ENCODE peak calls at places on chromosomes 6 and 20, in seven cellular contexts. One of them, this sample, is unnamed.

GRCh38 chr20:41643504-41643938 is 25.3 kb upstream of the CHD6 start:
- DNase-seq in colonic mucosa: peak; percentile 45
- DNase-seq in astrocyte: peak; percentile 84
- DNase-seq in heart right ventricle: peak; percentile 13
- DNase-seq in HCT116: peak; percentile 6
- DNase-seq in pancreas: peak; percentile 34
- DNase-seq in CD4-positive, alpha-beta memory T cell: no peak
- DNase-seq in this sample: peak; percentile 95

GRCh38 chr6:75205776-75206334 is at the start of gene COL12A1:
- DNase-seq in colonic mucosa: peak; percentile 70
- DNase-seq in astrocyte: peak; percentile 99
- DNase-seq in heart right ventricle: peak; percentile 84
- DNase-seq in HCT116: peak; percentile 80
- DNase-seq in pancreas: peak; percentile 70
- DNase-seq in CD4-positive, alpha-beta memory T cell: peak; percentile 35
- DNase-seq in this sample: peak; percentile 81

GRCh38 chr6:123454448-123454847 is 182.3 kb downstream of the TRDN start:
- DNase-seq in colonic mucosa: no peak
- DNase-seq in astrocyte: no peak
- DNase-seq in heart right ventricle: no peak
- DNase-seq in HCT116: no peak
- DNase-seq in pancreas: no peak
- DNase-seq in CD4-positive, alpha-beta memory T cell: no peak
- DNase-seq in this sample: no peak

GRCh38 chr6:43671801-43672690 is 15.5 kb downstream of the MRPS18A start:
- DNase-seq in colonic mucosa: peak; percentile 63
- DNase-seq in astrocyte: no peak
- DNase-seq in heart right ventricle: no peak
- DNase-seq in HCT116: no peak
- DNase-seq in pancreas: no peak
- DNase-seq in CD4-positive, alpha-beta memory T cell: no peak
- DNase-seq in this sample: no peak

GRCh38 chr6:27829453-27830211 is 82.6 kb downstream of the OR2B2 start:
- DNase-seq in colonic mucosa: no peak
- DNase-seq in astrocyte: no peak
- DNase-seq in heart right ventricle: no peak
- DNase-seq in HCT116: no peak
- DNase-seq in pancreas: no peak
- DNase-seq in CD4-positive, alpha-beta memory T cell: no peak
- DNase-seq in this sample: no peak

GRCh38 chr20:62344782-62345181 is 22.3 kb downstream of the LAMA5 start:
- DNase-seq in colonic mucosa: no peak
- DNase-seq in astrocyte: peak; percentile 41
- DNase-seq in heart right ventricle: no peak
- DNase-seq in HCT116: no peak
- DNase-seq in pancreas: no peak
- DNase-seq in CD4-positive, alpha-beta memory T cell: no peak
- DNase-seq in this sample: peak; percentile 59

GRCh38 chr6:168121308-168121665 is 42.3 kb upstream of the FRMD1 start:
- DNase-seq in colonic mucosa: no peak
- DNase-seq in astrocyte: no peak
- DNase-seq in heart right ventricle: no peak
- DNase-seq in HCT116: no peak
- DNase-seq in pancreas: no peak
- DNase-seq in CD4-positive, alpha-beta memory T cell: no peak
- DNase-seq in this sample: no peak

GRCh38 chr6:72861935-72862432 is 240.1 kb downstream of the KCNQ5 start:
- DNase-seq in colonic mucosa: no peak
- DNase-seq in astrocyte: peak; percentile 49
- DNase-seq in heart right ventricle: no peak
- DNase-seq in HCT116: no peak
- DNase-seq in pancreas: no peak
- DNase-seq in CD4-positive, alpha-beta memory T cell: no peak
- DNase-seq in this sample: no peak

GRCh38 chr6:151550618-151551017 is 56.8 kb downstream of the CCDC170 start:
- DNase-seq in colonic mucosa: no peak
- DNase-seq in astrocyte: no peak
- DNase-seq in heart right ventricle: no peak
- DNase-seq in HCT116: no peak
- DNase-seq in pancreas: no peak
- DNase-seq in CD4-positive, alpha-beta memory T cell: no peak
- DNase-seq in this sample: no peak

GRCh38 chr20:46681032-46681854 is 8.0 kb downstream of the TP53RK start:
- DNase-seq in colonic mucosa: peak; percentile 79
- DNase-seq in astrocyte: no peak
- DNase-seq in heart right ventricle: peak; percentile 40
- DNase-seq in HCT116: no peak
- DNase-seq in pancreas: peak; percentile 48
- DNase-seq in CD4-positive, alpha-beta memory T cell: peak; percentile 59
- DNase-seq in this sample: peak; percentile 65

GRCh38 chr6:44123544-44123943 is 3.7 kb downstream of the MRPL14 start:
- DNase-seq in colonic mucosa: no peak
- DNase-seq in astrocyte: no peak
- DNase-seq in heart right ventricle: no peak
- DNase-seq in HCT116: no peak
- DNase-seq in pancreas: no peak
- DNase-seq in CD4-positive, alpha-beta memory T cell: peak; percentile 47
- DNase-seq in this sample: no peak

GRCh38 chr20:57901526-57901925 is 191.7 kb upstream of the PMEPA1 start:
- DNase-seq in colonic mucosa: no peak
- DNase-seq in astrocyte: no peak
- DNase-seq in heart right ventricle: no peak
- DNase-seq in HCT116: no peak
- DNase-seq in pancreas: no peak
- DNase-seq in CD4-positive, alpha-beta memory T cell: no peak
- DNase-seq in this sample: no peak

GRCh38 chr6:28349344-28349891 is 329 bp upstream of the ZKSCAN3 start:
- DNase-seq in colonic mucosa: no peak
- DNase-seq in astrocyte: no peak
- DNase-seq in heart right ventricle: no peak
- DNase-seq in HCT116: no peak
- DNase-seq in pancreas: no peak
- DNase-seq in CD4-positive, alpha-beta memory T cell: no peak
- DNase-seq in this sample: no peak

GRCh38 chr6:19864285-19864684 is 27.1 kb downstream of the ID4 start:
- DNase-seq in colonic mucosa: no peak
- DNase-seq in astrocyte: no peak
- DNase-seq in heart right ventricle: no peak
- DNase-seq in HCT116: no peak
- DNase-seq in pancreas: no peak
- DNase-seq in CD4-positive, alpha-beta memory T cell: no peak
- DNase-seq in this sample: no peak

GRCh38 chr6:46368137-46368536 is 123.1 kb downstream of the RCAN2 start:
- DNase-seq in colonic mucosa: no peak
- DNase-seq in astrocyte: no peak
- DNase-seq in heart right ventricle: no peak
- DNase-seq in HCT116: no peak
- DNase-seq in pancreas: no peak
- DNase-seq in CD4-positive, alpha-beta memory T cell: no peak
- DNase-seq in this sample: no peak

GRCh38 chr20:34581341-34582189 is 23.0 kb downstream of the MAP1LC3A start:
- DNase-seq in colonic mucosa: no peak
- DNase-seq in astrocyte: peak; percentile 58
- DNase-seq in heart right ventricle: no peak
- DNase-seq in HCT116: no peak
- DNase-seq in pancreas: no peak
- DNase-seq in CD4-positive, alpha-beta memory T cell: no peak
- DNase-seq in this sample: no peak

GRCh38 chr6:156026543-156027268 is 571.1 kb upstream of the NOX3 start:
- DNase-seq in colonic mucosa: no peak
- DNase-seq in astrocyte: no peak
- DNase-seq in heart right ventricle: no peak
- DNase-seq in HCT116: no peak
- DNase-seq in pancreas: no peak
- DNase-seq in CD4-positive, alpha-beta memory T cell: no peak
- DNase-seq in this sample: no peak

GRCh38 chr6:129340983-129341382 is 369.0 kb downstream of the ARHGAP18 start:
- DNase-seq in colonic mucosa: no peak
- DNase-seq in astrocyte: peak; percentile 87
- DNase-seq in heart right ventricle: no peak
- DNase-seq in HCT116: no peak
- DNase-seq in pancreas: no peak
- DNase-seq in CD4-positive, alpha-beta memory T cell: no peak
- DNase-seq in this sample: no peak

GRCh38 chr20:10716855-10717254 is 43.1 kb upstream of the JAG1 start:
- DNase-seq in colonic mucosa: no peak
- DNase-seq in astrocyte: peak; percentile 39
- DNase-seq in heart right ventricle: no peak
- DNase-seq in HCT116: no peak
- DNase-seq in pancreas: no peak
- DNase-seq in CD4-positive, alpha-beta memory T cell: no peak
- DNase-seq in this sample: no peak

GRCh38 chr20:14055127-14055742 is 59.9 kb downstream of the MACROD2 start:
- DNase-seq in colonic mucosa: peak; percentile 52
- DNase-seq in astrocyte: peak; percentile 22
- DNase-seq in heart right ventricle: peak; percentile 30
- DNase-seq in HCT116: peak; percentile 48
- DNase-seq in pancreas: no peak
- DNase-seq in CD4-positive, alpha-beta memory T cell: no peak
- DNase-seq in this sample: no peak

GRCh38 chr6:56076033-56076432 is 171.3 kb downstream of the COL21A1 start:
- DNase-seq in colonic mucosa: no peak
- DNase-seq in astrocyte: no peak
- DNase-seq in heart right ventricle: no peak
- DNase-seq in HCT116: no peak
- DNase-seq in pancreas: no peak
- DNase-seq in CD4-positive, alpha-beta memory T cell: no peak
- DNase-seq in this sample: no peak

DNA sequence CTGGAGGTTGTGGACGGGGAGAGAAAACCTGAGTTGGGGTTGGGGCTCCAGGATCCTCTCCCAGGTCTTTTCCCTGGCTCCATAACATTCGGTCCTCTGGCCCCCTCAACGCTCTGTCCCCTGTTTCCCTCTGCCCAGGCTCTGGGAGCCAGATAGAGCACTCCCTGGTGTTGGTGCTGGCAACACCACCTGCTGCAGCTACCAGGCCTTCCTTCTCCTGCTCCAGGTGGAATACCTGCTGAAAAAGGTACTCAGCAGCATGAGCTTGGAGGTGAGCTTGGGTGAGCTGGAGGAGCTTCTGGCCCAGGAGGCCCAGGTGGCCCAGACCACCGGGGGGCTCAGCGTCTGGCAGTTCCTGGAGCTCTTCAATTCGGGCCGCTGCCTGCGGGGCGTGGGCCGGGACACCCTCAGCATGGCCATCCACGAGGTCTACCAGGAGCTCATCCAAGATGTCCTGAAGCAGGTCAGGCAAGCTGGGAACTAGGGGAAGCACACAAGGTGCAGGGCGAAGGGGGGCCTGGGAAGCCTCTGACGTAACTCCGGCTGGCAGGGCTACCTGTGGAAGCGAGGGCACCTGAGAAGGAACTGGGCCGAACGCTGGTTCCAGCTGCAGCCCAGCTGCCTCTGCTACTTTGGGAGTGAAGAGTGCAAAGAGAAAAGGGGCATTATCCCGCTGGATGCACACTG is 14.6 kb downstream of the DEF6 start:
- DNase-seq in colonic mucosa: no peak
- DNase-seq in astrocyte: no peak
- DNase-seq in heart right ventricle: no peak
- DNase-seq in HCT116: no peak
- DNase-seq in pancreas: no peak
- DNase-seq in CD4-positive, alpha-beta memory T cell: no peak
- DNase-seq in this sample: no peak
- H3K27ac ChIP-seq in colonic mucosa: peak overlapping the region; percentile 32
- H3K27ac ChIP-seq in astrocyte: no peak overlapping the region
- H3K27ac ChIP-seq in heart right ventricle: no peak overlapping the region
- H3K27ac ChIP-seq in HCT116: no peak overlapping the region
- H3K27ac ChIP-seq in pancreas: no peak overlapping the region
- H3K27ac ChIP-seq in CD4-positive, alpha-beta memory T cell: peak overlapping the region; percentile 78
- H3K27ac ChIP-seq in this sample: no peak overlapping the region

DNA sequence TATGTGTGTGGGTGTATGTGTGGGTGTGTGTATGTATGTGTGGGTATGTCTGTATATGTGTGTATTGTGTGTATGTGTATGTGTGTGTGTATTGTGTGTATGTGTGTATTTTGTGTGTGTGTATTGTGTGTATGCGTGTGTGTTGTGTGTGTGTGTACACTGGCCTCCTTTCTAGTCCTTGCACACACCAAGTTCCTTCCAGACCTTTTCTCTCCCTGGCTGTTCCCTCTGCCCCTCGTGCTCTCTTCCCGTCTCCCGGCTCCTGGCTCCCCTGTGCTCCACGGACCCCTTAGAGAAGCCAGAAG is 11.4 kb downstream of the VSTM2L start:
- DNase-seq in colonic mucosa: no peak
- DNase-seq in astrocyte: no peak
- DNase-seq in heart right ventricle: no peak
- DNase-seq in HCT116: no peak
- DNase-seq in pancreas: no peak
- DNase-seq in CD4-positive, alpha-beta memory T cell: no peak
- DNase-seq in this sample: no peak
- H3K27ac ChIP-seq in colonic mucosa: no peak overlapping the region
- H3K27ac ChIP-seq in astrocyte: no peak overlapping the region
- H3K27ac ChIP-seq in heart right ventricle: no peak overlapping the region
- H3K27ac ChIP-seq in HCT116: no peak overlapping the region
- H3K27ac ChIP-seq in pancreas: no peak overlapping the region
- H3K27ac ChIP-seq in CD4-positive, alpha-beta memory T cell: no peak overlapping the region
- H3K27ac ChIP-seq in this sample: no peak overlapping the region

GRCh38 chr6:143657809-143658208 is 20.0 kb upstream of the PHACTR2 start:
- DNase-seq in colonic mucosa: no peak
- DNase-seq in astrocyte: no peak
- DNase-seq in heart right ventricle: no peak
- DNase-seq in HCT116: no peak
- DNase-seq in pancreas: no peak
- DNase-seq in CD4-positive, alpha-beta memory T cell: no peak
- DNase-seq in this sample: no peak

GRCh38 chr6:143656026-143656425 is 21.7 kb upstream of the PHACTR2 start:
- DNase-seq in colonic mucosa: no peak
- DNase-seq in astrocyte: no peak
- DNase-seq in heart right ventricle: no peak
- DNase-seq in HCT116: no peak
- DNase-seq in pancreas: no peak
- DNase-seq in CD4-positive, alpha-beta memory T cell: no peak
- DNase-seq in this sample: no peak

GRCh38 chr6:143652840-143653239 is 24.9 kb upstream of the PHACTR2 start:
- DNase-seq in colonic mucosa: peak; percentile 61
- DNase-seq in astrocyte: no peak
- DNase-seq in heart right ventricle: no peak
- DNase-seq in HCT116: no peak
- DNase-seq in pancreas: no peak
- DNase-seq in CD4-positive, alpha-beta memory T cell: no peak
- DNase-seq in this sample: no peak

GRCh38 chr6:143655541-143655940 is 22.2 kb upstream of the PHACTR2 start:
- DNase-seq in colonic mucosa: no peak
- DNase-seq in astrocyte: no peak
- DNase-seq in heart right ventricle: no peak
- DNase-seq in HCT116: no peak
- DNase-seq in pancreas: no peak
- DNase-seq in CD4-positive, alpha-beta memory T cell: no peak
- DNase-seq in this sample: no peak
- H3K27ac ChIP-seq in colonic mucosa: no peak overlapping the region
- H3K27ac ChIP-seq in astrocyte: no peak overlapping the region
- H3K27ac ChIP-seq in heart right ventricle: no peak overlapping the region
- H3K27ac ChIP-seq in HCT116: no peak overlapping the region
- H3K27ac ChIP-seq in pancreas: no peak overlapping the region
- H3K27ac ChIP-seq in CD4-positive, alpha-beta memory T cell: no peak overlapping the region
- H3K27ac ChIP-seq in this sample: no peak overlapping the region

DNA sequence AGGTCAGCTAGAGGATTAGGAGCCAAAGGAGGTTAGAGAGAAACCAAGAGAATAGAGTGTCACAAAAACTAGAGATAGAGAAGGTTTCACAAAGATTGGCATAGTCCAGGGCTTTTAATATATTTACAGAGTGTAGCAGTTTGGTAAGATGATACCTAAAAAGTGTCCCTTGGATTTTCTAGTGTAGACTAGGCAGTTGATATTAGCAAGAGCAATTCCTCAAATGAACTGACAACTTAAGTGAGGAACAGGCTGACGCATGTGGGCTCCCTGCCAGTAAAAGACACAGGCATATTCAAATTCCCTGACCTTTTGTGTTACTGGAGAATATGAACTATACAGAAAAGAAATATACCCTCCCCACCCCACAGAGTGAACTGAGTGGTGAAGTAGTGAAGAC is 40.1 kb downstream of the VTA1 start:
- DNase-seq in colonic mucosa: no peak
- DNase-seq in astrocyte: peak; percentile 56
- DNase-seq in heart right ventricle: peak; percentile 52
- DNase-seq in HCT116: no peak
- DNase-seq in pancreas: no peak
- DNase-seq in CD4-positive, alpha-beta memory T cell: no peak
- DNase-seq in this sample: peak; percentile 33
- H3K27ac ChIP-seq in colonic mucosa: no peak overlapping the region
- H3K27ac ChIP-seq in astrocyte: no peak overlapping the region
- H3K27ac ChIP-seq in heart right ventricle: peak overlapping the region; percentile 6
- H3K27ac ChIP-seq in HCT116: no peak overlapping the region
- H3K27ac ChIP-seq in pancreas: no peak overlapping the region
- H3K27ac ChIP-seq in CD4-positive, alpha-beta memory T cell: no peak overlapping the region
- H3K27ac ChIP-seq in this sample: no peak overlapping the region